ENCODE peak calls at places on chromosomes 5 and 9, in five cellular contexts. A is tibial artery, D is dorsolateral prefrontal cortex, H is psoas muscle, M is fibroblast of lung. S is an unnamed sample. For H3K27me3, the result is how much of the 10 kb centered on the place peaks cover.

GRCh38 chr5:105754056-105754455 is 1916.7 kb downstream of the EFNA5 start:
- DNase-seq in A (no peak), D (no peak), H (no peak), M (no peak), S (peak)

GRCh38 chr9:95024097-95024671 is 293.3 kb downstream of the FANCC start:
- DNase-seq in A (no peak), D (no peak), H (peak), M (no peak), S (no peak)

GRCh38 chr9:94819161-94819677 is 92.7 kb downstream of the AOPEP start:
- DNase-seq in A (no peak), D (no peak), H (no peak), M (peak), S (no peak)

GRCh38 chr9:37172511-37172910 is 52.1 kb downstream of the ZCCHC7 start:
- DNase-seq in A (no peak), D (no peak), H (no peak), M (no peak), S (no peak)

GRCh38 chr5:163867324-163867723 is 361.9 kb downstream of the MAT2B start:
- DNase-seq in A (no peak), D (no peak), H (no peak), M (no peak), S (no peak)

GRCh38 chr9:120136685-120137084 is 443.3 kb downstream of the CDK5RAP2 start:
- DNase-seq in A (no peak), D (no peak), H (no peak), M (no peak), S (no peak)

GRCh38 chr9:97990259-97990658 is 7.1 kb downstream of the ANP32B start:
- DNase-seq in A (no peak), D (no peak), H (no peak), M (peak), S (peak)

GRCh38 chr5:123132330-123132729 is 43.3 kb downstream of the PRDM6 start:
- DNase-seq in A (no peak), D (no peak), H (no peak), M (no peak), S (no peak)

GRCh38 chr5:142495561-142495960 is 170.7 kb upstream of the SPRY4 start:
- DNase-seq in A (no peak), D (no peak), H (no peak), M (no peak), S (no peak)

GRCh38 chr5:99034336-99034735 is 105.5 kb upstream of the CHD1 start:
- DNase-seq in A (no peak), D (no peak), H (no peak), M (peak), S (no peak)

GRCh38 chr5:111680737-111681413 is 76.1 kb downstream of the NREP start:
- DNase-seq in A (peak), D (no peak), H (peak), M (peak), S (peak)

GRCh38 chr5:175711472-175712312 is 53.8 kb downstream of the HRH2 start:
- DNase-seq in A (no peak), D (peak), H (peak), M (no peak), S (no peak)

GRCh38 chr9:76216161-76216649 is 178.0 kb downstream of the RFK start:
- DNase-seq in A (no peak), D (no peak), H (no peak), M (peak), S (peak)

GRCh38 chr5:128083811-128084227 is 253 bp downstream of the SLC12A2 start:
- DNase-seq in A (no peak), D (no peak), H (no peak), M (peak), S (no peak)

GRCh38 chr5:94793816-94794198 is 175.3 kb downstream of the SLF1 start:
- DNase-seq in A (no peak), D (no peak), H (no peak), M (peak), S (no peak)

GRCh38 chr5:95842955-95843544 is 20.5 kb upstream of the GLRX start:
- DNase-seq in A (peak), D (no peak), H (peak), M (peak), S (no peak)

GRCh38 chr5:54226215-54226614 is 84.2 kb downstream of the ARL15 start:
- DNase-seq in A (no peak), D (no peak), H (no peak), M (no peak), S (no peak)

GRCh38 chr9:137876269-137876668 is 1.3 kb upstream of the CACNA1B start:
- DNase-seq in A (no peak), D (no peak), H (no peak), M (no peak), S (no peak)

GRCh38 chr5:60959156-60959555 is 14.2 kb downstream of the NDUFAF2 start:
- DNase-seq in A (no peak), D (no peak), H (no peak), M (peak), S (no peak)

GRCh38 chr5:80341376-80341775 is 21.6 kb downstream of the SPZ1 start:
- DNase-seq in A (no peak), D (no peak), H (no peak), M (no peak), S (no peak)

GRCh38 chr9:90658181-90658580 is 15.6 kb upstream of the DIRAS2 start:
- DNase-seq in A (no peak), D (no peak), H (no peak), M (no peak), S (no peak)

GRCh38 chr9:92963831-92964606 is 16.7 kb downstream of the FGD3 start:
- DNase-seq in A (no peak), D (no peak), H (no peak), M (no peak), S (no peak)

GRCh38 chr9:27638716-27639115 is 65.4 kb upstream of the C9orf72 start:
- DNase-seq in A (no peak), D (no peak), H (no peak), M (no peak), S (no peak)

GRCh38 chr5:151264113-151264512 is 11.1 kb downstream of the GM2A start:
- DNase-seq in A (no peak), D (no peak), H (no peak), M (peak), S (no peak)

GRCh38 chr5:124446125-124446524 is 300.3 kb downstream of the ZNF608 start:
- DNase-seq in A (no peak), D (no peak), H (no peak), M (no peak), S (no peak)

GRCh38 chr5:54743997-54744788 is 226.6 kb downstream of the SNX18 start:
- DNase-seq in A (no peak), D (no peak), H (no peak), M (peak), S (peak)

GRCh38 chr5:172443441-172444109 is 10.8 kb downstream of the SH3PXD2B start:
- DNase-seq in A (peak), D (peak), H (peak), M (peak), S (peak)

GRCh38 chr5:38765461-38765861 is 80.4 kb upstream of the OSMR start:
- DNase-seq in A (no peak), D (no peak), H (no peak), M (peak), S (no peak)

GRCh38 chr9:97904725-97905124 is 17.6 kb downstream of the TRMO start:
- DNase-seq in A (no peak), D (no peak), H (no peak), M (no peak), S (no peak)

GRCh38 chr9:73176450-73176875 is 24.8 kb downstream of the ANXA1 start:
- DNase-seq in A (no peak), D (no peak), H (no peak), M (no peak), S (no peak)

GRCh38 chr9:114301798-114302565 is 20.9 kb upstream of the ORM1 start:
- DNase-seq in A (peak), D (peak), H (no peak), M (no peak), S (no peak)

GRCh38 chr5:135425641-135426040 is 21.5 kb downstream of the DCANP1 start:
- DNase-seq in A (no peak), D (no peak), H (no peak), M (no peak), S (no peak)

GRCh38 chr5:91212336-91213092 is 170.6 kb downstream of the ARRDC3 start:
- DNase-seq in A (peak), D (no peak), H (no peak), M (peak), S (peak)

GRCh38 chr9:18610956-18611355 is 137.0 kb downstream of the ADAMTSL1 start:
- DNase-seq in A (no peak), D (no peak), H (no peak), M (peak), S (no peak)

GRCh38 chr5:41649659-41650058 is 139.3 kb upstream of the PLCXD3 start:
- DNase-seq in A (no peak), D (no peak), H (no peak), M (peak), S (no peak)

GRCh38 chr5:96609369-96609768 is 52.8 kb upstream of the CAST start:
- DNase-seq in A (no peak), D (no peak), H (no peak), M (no peak), S (no peak)

GRCh38 chr5:111171-111570 is 19.2 kb downstream of the PLEKHG4B start:
- DNase-seq in A (no peak), D (no peak), H (no peak), M (no peak), S (no peak)

GRCh38 chr5:106587-106986 is 14.6 kb downstream of the PLEKHG4B start:
- DNase-seq in A (no peak), D (no peak), H (no peak), M (no peak), S (no peak)

GRCh38 chr5:110270-110888 is 18.4 kb downstream of the PLEKHG4B start:
- DNase-seq in A (no peak), D (no peak), H (no peak), M (no peak), S (no peak)

GRCh38 chr5:107526-107925 is 15.6 kb downstream of the PLEKHG4B start:
- DNase-seq in A (no peak), D (no peak), H (no peak), M (no peak), S (no peak)

DNA sequence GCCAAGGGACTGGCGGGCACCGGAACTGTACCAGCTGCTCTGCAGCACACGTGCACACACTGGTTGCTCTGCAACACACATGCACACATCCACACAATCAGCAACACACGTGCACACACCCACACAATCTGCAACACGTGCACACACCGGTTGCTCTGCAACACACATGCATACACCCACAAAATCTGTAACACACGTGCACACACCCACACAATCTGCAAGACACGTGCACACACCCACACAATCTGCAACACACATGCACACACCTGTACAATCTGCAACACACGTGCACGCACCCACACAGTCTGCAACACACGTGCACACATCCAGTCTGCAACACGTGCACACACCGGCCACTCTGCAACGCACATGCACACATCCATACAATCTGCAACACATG is 17.9 kb downstream of the PLEKHG4B start:
- DNase-seq in A (no peak), D (no peak), H (no peak), M (no peak), S (no peak)
- H3K27me3 ChIP-seq in A (under half), D (under half), H (under half), M (under half), S (under half)

GRCh38 chr9:14210428-14210827 is 103.5 kb downstream of the NFIB start:
- DNase-seq in A (no peak), D (no peak), H (no peak), M (no peak), S (no peak)

GRCh38 chr9:14212697-14213420 is 101.1 kb downstream of the NFIB start:
- DNase-seq in A (no peak), D (no peak), H (no peak), M (no peak), S (no peak)

GRCh38 chr9:14211564-14211963 is 102.4 kb downstream of the NFIB start:
- DNase-seq in A (no peak), D (no peak), H (no peak), M (no peak), S (no peak)

GRCh38 chr9:14213504-14213903 is 100.4 kb downstream of the NFIB start:
- DNase-seq in A (no peak), D (no peak), H (no peak), M (no peak), S (no peak)

DNA sequence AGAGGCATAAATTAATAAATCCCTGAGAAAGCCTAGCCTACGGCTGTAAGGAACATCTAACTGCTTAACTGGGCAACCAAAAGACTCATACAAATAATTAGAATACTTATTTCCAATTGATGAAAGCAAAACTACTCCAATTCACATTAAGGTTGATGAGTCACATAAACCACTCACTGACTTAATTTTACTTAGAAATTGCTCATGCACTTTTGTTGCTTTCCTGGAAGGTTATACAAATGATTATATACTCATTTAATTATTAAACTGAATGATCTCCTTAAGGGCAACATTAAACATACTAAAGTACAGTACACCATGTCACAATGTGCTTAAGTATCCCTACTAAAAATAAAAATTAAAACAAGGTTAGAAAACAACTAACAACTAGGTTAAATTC is 101.8 kb downstream of the NFIB start:
- DNase-seq in A (no peak), D (no peak), H (no peak), M (peak), S (peak)
- H3K4me3 ChIP-seq in A (no peak), D (no peak), H (no peak), M (no peak), S (no peak)

GRCh38 chr5:126100767-126101166 is 322.4 kb upstream of the GRAMD2B start:
- DNase-seq in A (no peak), D (no peak), H (no peak), M (no peak), S (no peak)
- TF ChIP-seq CTCF in A (no peak), D (no peak), H (no peak), M (peak), S (peak)

GRCh38 chr5:17440766-17441165 is 57.3 kb upstream of the TAF11L2 start:
- DNase-seq in A (no peak), D (no peak), H (no peak), M (no peak), S (no peak)
- H3K27me3 ChIP-seq in A (under half), D (under half), H (under half), M (under half), S (under half)

DNA sequence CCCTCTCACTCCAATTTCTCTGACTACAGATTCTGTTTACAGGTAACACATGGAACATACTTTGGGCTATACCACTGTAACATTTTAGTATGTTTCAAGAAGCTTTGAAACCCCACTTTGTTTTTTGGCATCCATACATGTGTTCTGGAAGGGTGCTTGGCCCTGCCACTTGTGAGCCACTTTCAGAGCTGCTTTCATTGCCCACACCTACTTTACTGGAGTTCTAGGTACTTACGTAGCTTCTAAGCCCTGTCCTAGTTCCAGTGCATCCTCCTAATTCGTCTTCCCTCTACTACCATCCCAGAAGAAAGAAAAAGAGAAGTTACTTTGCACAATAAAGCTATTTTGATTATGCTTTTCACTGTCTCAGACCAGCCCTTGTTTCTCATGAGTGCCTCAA is 26.5 kb upstream of the C5orf47 start:
- DNase-seq in A (no peak), D (no peak), H (no peak), M (no peak), S (no peak)
- H3K4me3 ChIP-seq in A (no peak), D (no peak), H (no peak), M (no peak), S (no peak)

GRCh38 chr5:148353634-148354033 is 18.3 kb downstream of the SPINK9 start:
- DNase-seq in A (no peak), D (no peak), H (no peak), M (no peak), S (no peak)
- TF ChIP-seq CTCF in A (no peak), D (peak), H (no peak), M (no peak), S (no peak)